ENCODE peak calls at places on chromosomes 13 and 19, in eight cellular contexts. H is GM10248, W is HCT116, S is heart right ventricle, B is colonic mucosa, X is AG09309, O is coronary artery, A is vagina. I is an unnamed sample.

GRCh38 chr19:6608950-6609349 is 18.0 kb upstream of the CD70 start:
- DNase-seq in H (peak), W (no peak), S (no peak), B (no peak), X (no peak), O (no peak), A (no peak), I (no peak)

GRCh38 chr19:6021878-6022569 is 44.1 kb upstream of the RANBP3 start:
- DNase-seq in H (peak), W (peak), S (peak), B (peak), X (no peak), O (no peak), A (no peak), I (peak)

GRCh38 chr13:111462221-111462764 is 141.9 kb downstream of the TEX29 start:
- DNase-seq in H (no peak), W (no peak), S (no peak), B (no peak), X (no peak), O (peak), A (no peak), I (no peak)

GRCh38 chr13:63184693-63185092 is 1769.0 kb upstream of the PCDH20 start:
- DNase-seq in H (no peak), W (peak), S (no peak), B (no peak), X (no peak), O (no peak), A (no peak), I (no peak)

GRCh38 chr13:23612182-23612581 is 42.0 kb downstream of the TNFRSF19 start:
- DNase-seq in H (no peak), W (no peak), S (no peak), B (no peak), X (no peak), O (no peak), A (no peak), I (no peak)

GRCh38 chr13:99093997-99094396 is 106.7 kb upstream of the UBAC2 start:
- DNase-seq in H (no peak), W (no peak), S (no peak), B (no peak), X (no peak), O (peak), A (no peak), I (no peak)

GRCh38 chr19:45290381-45290931 is 32.2 kb downstream of the CKM start:
- DNase-seq in H (no peak), W (no peak), S (no peak), B (no peak), X (no peak), O (no peak), A (no peak), I (no peak)

GRCh38 chr13:111228262-111229144 is 91.9 kb upstream of the TEX29 start:
- DNase-seq in H (no peak), W (no peak), S (no peak), B (no peak), X (no peak), O (no peak), A (no peak), I (no peak)

GRCh38 chr19:11382898-11383705 is 1.0 kb downstream of the EPOR start:
- DNase-seq in H (peak), W (peak), S (peak), B (peak), X (no peak), O (peak), A (no peak), I (peak)

GRCh38 chr13:48292650-48293049 is 10.9 kb upstream of the RB1 start:
- DNase-seq in H (no peak), W (no peak), S (no peak), B (no peak), X (no peak), O (no peak), A (no peak), I (no peak)

GRCh38 chr19:1857648-1858326 is 5.6 kb downstream of the KLF16 start:
- DNase-seq in H (no peak), W (no peak), S (no peak), B (peak), X (no peak), O (no peak), A (no peak), I (no peak)

GRCh38 chr13:100815476-100816046 is 141.0 kb upstream of the TMTC4 start:
- DNase-seq in H (no peak), W (no peak), S (no peak), B (no peak), X (no peak), O (no peak), A (no peak), I (no peak)

GRCh38 chr13:45769072-45769471 is 67.0 kb downstream of the CBY2 start:
- DNase-seq in H (no peak), W (no peak), S (no peak), B (no peak), X (no peak), O (no peak), A (no peak), I (no peak)

GRCh38 chr19:55576746-55577145 is 3.9 kb downstream of the ZNF579 start:
- DNase-seq in H (no peak), W (no peak), S (no peak), B (no peak), X (no peak), O (no peak), A (no peak), I (no peak)

GRCh38 chr19:44142014-44142523 is 715 bp downstream of the ZNF234 start:
- DNase-seq in H (no peak), W (no peak), S (peak), B (peak), X (no peak), O (no peak), A (no peak), I (no peak)

GRCh38 chr13:64206430-64207225 is 2791.0 kb upstream of the PCDH20 start:
- DNase-seq in H (no peak), W (no peak), S (no peak), B (no peak), X (no peak), O (no peak), A (no peak), I (no peak)

GRCh38 chr13:110445183-110445582 is 116.3 kb downstream of the RAB20 start:
- DNase-seq in H (peak), W (no peak), S (no peak), B (no peak), X (no peak), O (peak), A (no peak), I (peak)

GRCh38 chr13:46684287-46685001 is 112.5 kb downstream of the ESD start:
- DNase-seq in H (no peak), W (no peak), S (no peak), B (no peak), X (no peak), O (no peak), A (no peak), I (no peak)

GRCh38 chr13:103200118-103200885 is 134.1 kb upstream of the SLC10A2 start:
- DNase-seq in H (no peak), W (no peak), S (no peak), B (no peak), X (no peak), O (no peak), A (no peak), I (no peak)

DNA sequence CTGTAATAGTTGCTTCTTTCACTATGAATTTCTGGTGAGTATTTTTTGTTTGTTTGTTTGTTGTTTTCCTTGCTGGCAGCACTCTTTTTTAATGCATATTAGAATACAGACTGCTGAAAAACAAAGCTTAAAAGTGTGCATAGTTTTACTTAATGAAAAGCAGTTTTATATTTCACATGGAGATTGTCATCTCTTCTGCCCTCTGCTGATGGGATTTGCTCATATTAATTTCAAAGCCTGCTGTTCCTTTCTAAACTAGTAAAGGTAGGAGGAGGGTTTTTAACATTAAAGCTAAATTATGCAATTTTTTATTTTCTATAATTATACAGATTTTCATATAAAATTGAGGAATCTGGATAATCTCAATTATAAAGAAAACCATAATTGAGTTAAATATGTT is 692.6 kb upstream of the SLITRK1 start:
- DNase-seq in H (no peak), W (no peak), S (no peak), B (no peak), X (peak), O (no peak), A (no peak), I (no peak)
- TF ChIP-seq CTCF in H (no peak), W (no peak), S (no peak), B (no peak), X (peak), O (no peak), A (no peak), I (no peak)

GRCh38 chr19:41646589-41647204 is 19.8 kb upstream of the CEACAM4 start:
- DNase-seq in H (no peak), W (peak), S (no peak), B (no peak), X (no peak), O (no peak), A (no peak), I (peak)
- TF ChIP-seq CTCF in H (peak), W (peak), S (peak), B (no peak), X (peak), O (no peak), A (no peak), I (peak)

GRCh38 chr13:53200075-53200474 is 171.5 kb downstream of the OLFM4 start:
- DNase-seq in H (no peak), W (no peak), S (no peak), B (no peak), X (no peak), O (no peak), A (no peak), I (no peak)

GRCh38 chr13:53201454-53202225 is 173.0 kb downstream of the OLFM4 start:
- DNase-seq in H (no peak), W (no peak), S (no peak), B (peak), X (no peak), O (no peak), A (no peak), I (peak)

GRCh38 chr13:53198699-53199098 is 170.1 kb downstream of the OLFM4 start:
- DNase-seq in H (no peak), W (no peak), S (no peak), B (no peak), X (no peak), O (no peak), A (no peak), I (no peak)

GRCh38 chr13:53198017-53198416 is 169.4 kb downstream of the OLFM4 start:
- DNase-seq in H (no peak), W (no peak), S (no peak), B (no peak), X (no peak), O (no peak), A (no peak), I (no peak)

GRCh38 chr13:53200498-53201453 is 172.2 kb downstream of the OLFM4 start:
- DNase-seq in H (peak), W (no peak), S (peak), B (peak), X (no peak), O (no peak), A (no peak), I (peak)
- TF ChIP-seq CTCF in H (no peak), W (no peak), S (peak), B (peak), X (no peak), O (no peak), A (no peak), I (no peak)

DNA sequence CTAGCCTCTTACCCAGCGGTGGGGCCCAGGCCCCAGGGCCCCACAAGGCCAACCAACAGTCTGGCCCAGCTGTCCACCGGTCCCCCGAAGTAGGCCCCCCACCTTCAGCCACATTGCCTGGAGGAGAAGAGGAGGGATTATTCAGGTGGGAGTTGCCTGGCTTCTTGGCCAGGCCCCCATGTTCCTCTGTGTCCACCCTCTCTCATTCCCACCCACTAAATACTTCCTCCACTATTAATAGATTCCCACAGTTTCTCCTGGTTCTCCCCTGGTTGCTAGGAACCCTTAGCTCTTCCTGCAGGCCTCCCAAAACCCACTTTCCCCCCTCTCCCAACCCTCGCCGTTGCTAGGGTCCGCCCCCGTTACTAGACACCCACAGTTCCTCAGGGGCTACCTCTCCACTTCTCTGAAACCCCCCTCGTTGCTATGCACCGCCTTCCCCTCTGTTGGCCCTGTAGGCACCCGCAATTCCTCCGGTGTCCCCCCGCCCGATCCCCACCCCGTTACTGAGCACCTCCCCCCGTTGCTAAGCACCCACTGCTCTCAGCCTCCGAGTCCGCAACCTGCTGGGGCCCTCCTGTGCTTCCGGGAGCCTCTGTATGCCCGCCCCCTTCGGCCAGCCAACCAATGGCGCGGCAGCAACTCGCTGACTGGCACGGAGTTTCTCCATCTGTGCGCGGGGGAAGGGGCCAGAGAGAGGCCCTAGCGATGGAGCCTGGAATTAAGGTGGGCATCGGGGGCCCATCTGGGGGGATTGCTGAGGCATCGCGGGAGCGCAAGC is 2.0 kb downstream of the COQ8B start:
- DNase-seq in H (peak), W (no peak), S (peak), B (peak), X (peak), O (peak), A (peak), I (peak)
- TF ChIP-seq CTCF in H (peak), W (no peak), S (no peak), B (no peak), X (no peak), O (no peak), A (no peak), I (no peak)

GRCh38 chr19:40808021-40808325 is 9.0 kb downstream of the EGLN2 start:
- DNase-seq in H (no peak), W (no peak), S (no peak), B (no peak), X (no peak), O (no peak), A (no peak), I (no peak)

GRCh38 chr19:40808497-40808896 is 9.5 kb downstream of the EGLN2 start:
- DNase-seq in H (no peak), W (no peak), S (no peak), B (no peak), X (no peak), O (no peak), A (no peak), I (no peak)

GRCh38 chr19:40805258-40805868 is 6.4 kb downstream of the EGLN2 start:
- DNase-seq in H (no peak), W (no peak), S (peak), B (peak), X (no peak), O (no peak), A (no peak), I (no peak)

GRCh38 chr19:40806385-40807146 is 7.6 kb downstream of the EGLN2 start:
- DNase-seq in H (peak), W (peak), S (peak), B (peak), X (peak), O (peak), A (no peak), I (peak)

DNA sequence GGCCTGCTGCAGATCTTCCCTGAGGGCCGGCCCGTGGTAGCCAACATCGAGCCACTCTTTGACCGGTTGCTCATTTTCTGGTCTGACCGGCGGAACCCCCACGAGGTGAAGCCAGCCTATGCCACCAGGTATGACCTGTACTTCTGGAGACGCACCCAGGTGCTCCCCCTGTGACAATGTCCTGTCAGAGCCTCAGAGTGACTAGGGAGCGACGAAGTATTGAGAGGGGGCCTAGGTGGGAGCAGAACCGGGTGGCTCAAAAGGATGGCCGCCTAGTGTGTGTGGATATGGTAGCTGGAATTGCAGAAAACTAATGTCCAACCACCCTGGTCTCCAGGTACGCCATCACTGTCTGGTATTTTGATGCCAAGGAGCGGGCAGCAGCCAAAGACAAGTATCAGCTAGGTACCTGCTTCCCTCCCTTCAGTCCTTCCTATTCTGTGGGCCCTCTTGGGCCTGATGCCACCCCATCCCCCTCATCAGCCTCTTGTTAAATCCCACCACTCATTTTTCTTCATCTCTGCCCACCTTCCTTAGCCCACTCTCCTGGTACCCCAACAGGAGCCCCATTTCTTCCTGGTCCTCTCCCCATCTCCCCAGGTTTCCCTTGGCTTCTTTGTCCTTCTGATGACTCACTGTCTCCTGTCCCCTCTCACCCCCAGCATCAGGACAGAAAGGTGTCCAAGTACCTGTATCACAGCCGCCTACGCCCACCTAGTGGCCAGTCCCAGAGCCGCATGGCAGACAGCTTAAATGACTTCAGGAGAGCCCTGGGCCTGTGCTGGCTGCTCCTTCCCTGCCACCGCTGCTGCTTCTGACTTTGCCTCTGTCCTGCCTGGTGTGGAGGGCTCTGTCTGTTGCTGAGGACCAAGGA is 8.4 kb downstream of the EGLN2 start:
- DNase-seq in H (no peak), W (no peak), S (no peak), B (peak), X (no peak), O (no peak), A (no peak), I (no peak)
- TF ChIP-seq CTCF in H (peak), W (peak), S (peak), B (peak), X (peak), O (peak), A (no peak), I (no peak)

GRCh38 chr19:58572818-58573657 is at the start of gene MZF1:
- DNase-seq in H (peak), W (peak), S (peak), B (peak), X (peak), O (peak), A (no peak), I (peak)
- TF ChIP-seq CTCF in H (no peak), W (no peak), S (peak), B (no peak), X (peak), O (no peak), A (no peak), I (peak)

GRCh38 chr19:29442094-29442493 is 83.7 kb upstream of the VSTM2B start:
- DNase-seq in H (no peak), W (no peak), S (no peak), B (no peak), X (no peak), O (no peak), A (no peak), I (no peak)
- TF ChIP-seq CTCF in H (no peak), W (no peak), S (no peak), B (no peak), X (no peak), O (no peak), A (no peak), I (no peak)

DNA sequence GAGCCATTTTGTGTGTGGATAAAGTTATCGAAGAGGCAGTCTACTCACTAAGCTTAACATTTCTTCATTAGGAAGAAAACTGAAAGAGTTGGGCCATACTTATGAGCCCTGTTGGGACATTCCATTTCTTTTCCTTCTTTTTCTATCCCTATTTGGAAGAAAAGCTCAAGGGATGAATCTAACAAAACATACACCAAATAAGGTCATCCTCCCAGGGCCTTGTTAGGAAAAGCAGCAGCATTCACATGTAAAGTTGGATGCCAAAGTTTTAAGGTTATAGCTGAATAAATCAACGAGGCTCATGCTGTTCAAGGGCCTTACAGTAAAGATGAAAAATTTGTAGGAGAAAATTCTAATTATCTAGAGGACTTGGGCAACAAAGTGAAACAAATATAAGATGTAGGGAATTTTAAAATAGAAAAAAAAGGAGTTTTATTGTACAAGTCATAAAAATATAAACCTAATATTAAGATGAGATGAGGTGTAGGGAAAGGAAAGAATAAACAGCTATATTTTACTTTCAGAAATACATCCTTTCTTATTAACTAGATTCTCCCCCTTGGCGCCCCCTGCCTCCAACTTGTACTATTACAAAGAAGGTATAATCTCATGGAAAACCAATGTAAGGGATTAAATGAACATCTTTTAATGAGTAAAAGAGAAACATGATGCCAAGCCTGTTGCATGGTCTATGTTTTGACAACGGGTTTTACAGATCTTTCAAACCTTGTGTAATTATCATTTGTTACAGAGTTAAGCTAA is 160.4 kb downstream of the PCDH20 start:
- DNase-seq in H (no peak), W (peak), S (no peak), B (no peak), X (no peak), O (no peak), A (no peak), I (no peak)
- TF ChIP-seq CTCF in H (peak), W (no peak), S (no peak), B (no peak), X (no peak), O (no peak), A (no peak), I (no peak)

I was measured in GM13976.